ENCODE peak calls at places on chromosomes 4 and X, in seven cellular contexts. H is CD8-positive, alpha-beta memory T cell; C is H9; D is SJSA1; U is RWPE2; G is IMR-90; T is CD4-positive, alpha-beta memory T cell. R is an unnamed sample. For H3K4me1, the result is how much of the 10 kb centered on the place peaks cover.

GRCh38 chrX:69022430-69022829 is 142.8 kb downstream of the PJA1 start:
- DNase-seq in U (no peak), H (no peak), T (no peak), G (no peak), D (no peak), C (no peak), R (no peak)

GRCh38 chrX:110310000-110310790 is 7.7 kb downstream of the AMMECR1 start:
- DNase-seq in C (no peak), H (no peak), G (no peak), T (no peak), U (no peak), D (no peak), R (no peak)

GRCh38 chr4:8316911-8317351 is 47.4 kb downstream of the HTRA3 start:
- DNase-seq in T (no peak), H (no peak), U (peak), G (no peak), D (no peak), C (peak), R (no peak)

GRCh38 chr4:573122-573892 is 2.8 kb downstream of the TMEM271 start:
- DNase-seq in C (no peak), G (no peak), H (no peak), T (no peak), U (no peak), D (no peak), R (no peak)

GRCh38 chr4:158996669-158997074 is 106.2 kb upstream of the RAPGEF2 start:
- DNase-seq in G (peak), H (no peak), D (peak), U (no peak), C (no peak), T (no peak), R (peak)

GRCh38 chrX:135596495-135596894 is 76.0 kb downstream of the INTS6L start:
- DNase-seq in H (peak), G (peak), D (peak), U (no peak), T (no peak), C (peak), R (no peak)

GRCh38 chr4:138499627-138500026 is 257.5 kb upstream of the SLC7A11 start:
- DNase-seq in H (no peak), T (no peak), C (no peak), D (no peak), U (no peak), G (no peak), R (no peak)

GRCh38 chr4:176726803-176727202 is 65.9 kb downstream of the VEGFC start:
- DNase-seq in C (no peak), T (no peak), U (no peak), D (no peak), G (peak), H (no peak), R (no peak)

GRCh38 chr4:52983563-52984303 is 121.6 kb downstream of the RASL11B start:
- DNase-seq in H (no peak), C (no peak), D (no peak), T (no peak), G (peak), U (no peak), R (no peak)

GRCh38 chr4:138035781-138036258 is 206.3 kb downstream of the SLC7A11 start:
- DNase-seq in U (no peak), H (no peak), D (no peak), G (peak), C (no peak), T (no peak), R (peak)

GRCh38 chr4:164595751-164596150 is 158.2 kb upstream of the SMIM31 start:
- DNase-seq in C (no peak), U (no peak), D (no peak), T (no peak), H (no peak), G (no peak), R (no peak)

GRCh38 chr4:53014368-53014767 is 152.3 kb downstream of the RASL11B start:
- DNase-seq in T (no peak), H (no peak), C (no peak), G (no peak), U (no peak), D (no peak), R (no peak)

GRCh38 chr4:7464259-7464655 is 29.5 kb upstream of the PSAPL1 start:
- DNase-seq in G (no peak), C (peak), U (no peak), D (no peak), H (no peak), T (no peak), R (no peak)

GRCh38 chr4:148986951-148987350 is 544.7 kb upstream of the NR3C2 start:
- DNase-seq in T (no peak), G (no peak), U (no peak), C (no peak), H (no peak), D (no peak), R (no peak)

GRCh38 chr4:36348403-36348938 is 67.1 kb downstream of the DTHD1 start:
- DNase-seq in T (no peak), C (no peak), H (no peak), D (no peak), U (no peak), G (no peak), R (no peak)

GRCh38 chrX:132216283-132216682 is 3.0 kb downstream of the RAP2C start:
- DNase-seq in G (no peak), T (peak), U (no peak), C (no peak), H (no peak), D (no peak), R (no peak)

GRCh38 chrX:24728530-24728929 is 34.8 kb downstream of the POLA1 start:
- DNase-seq in T (no peak), H (no peak), D (no peak), U (no peak), C (no peak), G (no peak), R (no peak)

GRCh38 chr4:139528377-139529005 is 27.5 kb downstream of the SETD7 start:
- DNase-seq in T (peak), H (no peak), G (peak), C (no peak), D (no peak), U (no peak), R (no peak)

GRCh38 chrX:10030570-10030969 is 63.4 kb downstream of the CLDN34 start:
- DNase-seq in T (no peak), U (no peak), H (no peak), G (peak), D (no peak), C (no peak), R (no peak)

GRCh38 chr4:166838975-166839614 is 395.2 kb downstream of the SPOCK3 start:
- DNase-seq in H (no peak), T (no peak), U (no peak), C (no peak), G (no peak), D (no peak), R (no peak)

GRCh38 chr4:6873291-6873690 is 36.3 kb upstream of the TBC1D14 start:
- DNase-seq in U (no peak), H (no peak), C (no peak), G (no peak), D (no peak), T (no peak), R (no peak)

DNA sequence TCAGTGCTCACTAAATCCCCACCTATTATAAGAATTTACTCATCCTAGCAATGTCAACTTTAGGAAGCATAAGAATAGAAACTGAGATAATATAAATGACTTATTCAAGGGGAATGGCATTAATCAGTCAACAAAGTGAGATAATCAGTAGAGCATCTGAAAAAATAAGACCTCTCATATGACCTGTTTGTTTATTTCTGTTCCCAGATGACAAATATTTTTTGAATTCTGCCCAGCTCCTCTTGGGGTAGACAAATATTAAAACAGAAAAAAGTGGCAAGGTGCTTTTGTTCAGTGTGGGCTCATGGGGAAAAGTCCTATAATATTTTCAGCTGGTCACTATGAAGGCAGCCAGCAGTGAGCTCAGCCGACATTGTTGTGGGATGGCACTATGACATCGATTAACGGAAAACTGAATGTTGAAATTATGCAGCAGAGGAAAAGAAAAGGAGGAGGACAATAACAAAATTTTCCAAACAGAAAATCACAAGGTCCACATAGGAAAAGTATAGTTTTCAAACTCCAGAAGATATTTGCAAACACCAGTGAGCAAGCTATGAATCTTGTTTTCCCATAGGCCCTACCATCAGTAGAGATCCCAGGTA is 109.6 kb downstream of the ANXA3 start:
- DNase-seq in T (no peak), G (no peak), D (no peak), C (no peak), U (no peak), H (no peak), R (no peak)
- H3K4me1 ChIP-seq in T (under half), G (under half), D (half or more), C (under half), U (under half), H (under half), R (under half)

DNA sequence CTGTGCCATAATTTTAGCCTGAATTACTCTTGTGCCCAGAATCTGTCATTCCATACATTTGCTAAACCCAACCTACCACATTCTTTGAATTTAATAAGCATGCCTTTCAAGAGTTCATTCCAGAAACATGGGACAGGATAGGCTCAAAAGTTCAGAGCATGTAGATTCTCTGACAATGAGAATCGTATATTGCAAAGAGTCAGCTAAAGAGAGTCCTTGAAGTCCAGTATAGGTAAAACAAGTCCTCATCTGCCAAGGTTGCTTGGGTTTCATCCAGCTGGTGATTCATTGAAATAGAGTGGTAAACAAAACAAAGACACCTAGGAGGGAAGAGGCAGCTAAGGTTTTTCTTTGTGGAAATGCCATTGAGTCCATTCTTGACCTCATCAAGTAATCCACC is 249.3 kb upstream of the DIPK2B start:
- DNase-seq in U (no peak), D (no peak), C (no peak), H (no peak), T (no peak), G (no peak), R (peak)
- H3K4me1 ChIP-seq in U (under half), D (under half), C (under half), H (under half), T (under half), G (under half), R (under half)

GRCh38 chr4:184344435-184344834 is 126.8 kb upstream of the ENPP6 start:
- DNase-seq in U (no peak), T (no peak), C (no peak), H (no peak), D (no peak), G (no peak), R (no peak)
- H3K4me1 ChIP-seq in U (under half), T (under half), C (under half), H (under half), D (under half), G (under half), R (under half)

DNA sequence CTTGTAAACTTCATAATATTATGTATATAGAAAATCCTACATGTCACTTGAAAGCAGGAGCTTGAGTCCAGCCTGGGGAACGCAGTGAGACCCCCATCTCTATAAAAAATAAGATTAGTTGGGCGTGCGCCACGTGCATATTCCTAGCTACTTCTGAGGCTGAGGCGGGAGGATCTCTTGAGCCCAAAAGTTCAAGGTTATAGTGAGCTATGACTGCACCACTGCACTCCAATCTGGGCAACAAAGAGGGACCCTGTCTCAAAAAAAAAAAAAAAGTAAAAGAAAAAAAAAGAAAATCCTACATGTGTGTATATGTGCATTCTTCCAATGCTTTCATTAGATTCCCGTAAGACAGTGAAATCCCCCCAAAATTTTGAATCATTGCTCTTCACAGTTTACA is 1.7 kb downstream of the SEC31A start:
- DNase-seq in C (no peak), U (no peak), T (no peak), G (no peak), H (no peak), D (no peak), R (no peak)
- H3K4me1 ChIP-seq in C (under half), U (under half), T (under half), G (under half), H (under half), D (under half), R (under half)

DNA sequence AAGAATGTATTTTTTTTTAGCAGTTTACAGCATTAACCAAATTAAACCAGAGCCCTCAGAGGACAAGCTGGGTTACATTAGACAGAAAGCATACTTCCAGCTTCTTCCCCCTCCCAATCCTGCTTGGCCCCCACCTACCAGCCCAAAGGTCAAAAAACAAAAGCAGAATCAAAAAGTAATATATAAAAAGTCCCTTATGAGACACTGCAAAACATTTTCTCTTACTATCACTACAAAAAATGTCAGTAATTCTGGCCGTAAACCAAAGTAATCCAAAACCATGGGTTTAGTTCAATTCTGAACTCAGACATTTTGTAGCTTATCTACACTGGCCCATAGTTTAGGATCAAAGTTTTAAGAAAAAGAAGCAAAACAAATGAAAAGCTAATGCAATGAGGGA is 38.0 kb downstream of the APBB2 start:
- DNase-seq in U (no peak), C (no peak), G (peak), H (no peak), D (no peak), T (no peak), R (no peak)
- H3K4me1 ChIP-seq in U (half or more), C (under half), G (under half), H (under half), D (under half), T (under half), R (under half)

GRCh38 chr4:37889849-37890500 is 909 bp upstream of the TBC1D1 start:
- DNase-seq in C (peak), D (no peak), G (peak), T (no peak), H (no peak), U (no peak), R (no peak)
- H3K4me1 ChIP-seq in C (under half), D (under half), G (under half), T (under half), H (under half), U (under half), R (under half)

DNA sequence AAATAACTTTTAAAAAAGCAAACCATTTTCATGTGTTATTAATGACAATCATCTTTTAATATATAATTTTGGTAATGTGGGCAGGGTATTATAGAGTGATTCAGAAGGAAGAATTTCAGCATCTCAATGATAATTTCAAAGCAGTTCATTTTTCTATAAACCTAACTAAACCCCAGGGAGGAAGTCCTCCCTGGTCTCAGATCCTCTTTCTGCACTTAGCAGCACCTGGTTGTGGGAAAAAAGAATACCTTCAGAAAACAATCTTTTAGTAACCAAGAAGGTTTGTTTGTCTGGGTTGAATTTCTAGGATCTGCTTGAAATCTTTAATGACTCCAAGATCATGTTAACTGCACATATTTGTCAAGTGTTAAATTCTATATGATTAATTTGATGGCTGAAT is 29.9 kb downstream of the DKK2 start:
- DNase-seq in G (no peak), C (no peak), H (no peak), U (no peak), D (no peak), T (no peak), R (no peak)
- H3K4me1 ChIP-seq in G (under half), C (under half), H (under half), U (under half), D (under half), T (under half), R (under half)

DNA sequence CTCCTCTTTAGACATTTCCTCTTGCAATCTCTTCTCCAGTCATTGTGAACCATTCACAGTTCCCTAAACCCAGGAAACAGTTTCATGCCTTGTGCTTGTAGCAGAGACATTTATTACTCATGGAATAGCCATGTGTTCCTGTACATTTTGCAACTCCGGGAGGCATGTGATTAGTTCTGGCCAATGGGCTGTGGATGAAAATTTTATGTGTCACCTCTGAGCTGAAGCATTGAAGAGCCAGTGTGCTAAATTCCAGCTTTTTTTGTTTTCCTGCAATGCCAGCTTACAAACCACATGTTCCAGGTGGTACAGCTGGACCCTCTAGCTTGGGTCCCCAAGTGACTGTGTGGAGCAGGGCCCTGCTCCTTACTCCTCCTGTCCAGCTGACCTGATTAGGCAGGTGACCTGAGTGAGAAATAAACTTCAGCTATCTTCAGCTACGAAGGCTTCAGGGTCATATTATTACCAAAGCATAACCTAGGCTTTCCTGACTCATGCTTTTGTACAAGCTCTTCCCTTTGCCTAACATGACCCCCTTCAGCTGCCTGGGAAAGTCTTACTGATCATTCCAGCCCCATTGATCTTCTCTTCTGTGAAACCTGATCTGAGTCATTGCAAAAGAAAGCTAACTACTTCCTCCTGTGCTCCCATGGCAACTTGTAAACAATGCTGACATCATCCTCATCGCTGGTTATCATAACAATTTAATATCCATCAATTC is 200.4 kb downstream of the PTTG2 start:
- DNase-seq in T (peak), D (no peak), C (no peak), H (peak), U (peak), G (peak), R (peak)
- H3K4me1 ChIP-seq in T (under half), D (under half), C (under half), H (under half), U (half or more), G (under half), R (half or more)

GRCh38 chr4:151418385-151418784 is 9.4 kb downstream of the FHIP1A start:
- DNase-seq in D (no peak), T (no peak), H (no peak), U (no peak), G (peak), C (no peak), R (no peak)
- H3K4me1 ChIP-seq in D (under half), T (under half), H (under half), U (half or more), G (under half), C (under half), R (half or more)

R was measured in keratinocyte.